ENCODE peak calls at places on chromosome 6, in ten cellular contexts. N is B cell; P is stimulated activated CD8-positive, alpha-beta memory T cell treated with anti-CD3 and anti-CD28 coated beads, Interleukin-2, amount 100 ng/mL, for 1 hour; W is psoas muscle; I is nephron progenitor cell; B is kidney tubule cell; V is central memory CD4-positive, alpha-beta T cell; C is EH; U is EL; H is stimulated activated CD4-positive, alpha-beta T cell treated with anti-CD3 and anti-CD28 coated beads, Interleukin-2, amount 100 ng/mL, for 48 hours. Y is an unnamed sample.

GRCh38 chr6:28866342-28867077 is 57.3 kb downstream of the TRIM27 start:
- DNase-seq in B (peak), C (peak), W (peak), U (peak), V (peak), I (peak), P (peak), N (peak), H (peak), Y (no peak)

GRCh38 chr6:11089695-11090094 is 3.9 kb upstream of the SMIM13 start:
- DNase-seq in P (no peak), B (no peak), W (no peak), H (no peak), N (no peak), C (no peak), V (no peak), I (no peak), U (no peak), Y (no peak)

GRCh38 chr6:26016326-26017275 is 54.0 kb downstream of the TRIM38 start:
- DNase-seq in N (no peak), I (no peak), P (no peak), U (peak), C (peak), V (no peak), W (peak), B (peak), H (no peak), Y (no peak)

GRCh38 chr6:153162172-153162571 is 31.1 kb upstream of the RGS17 start:
- DNase-seq in N (no peak), C (no peak), B (no peak), H (no peak), U (no peak), W (no peak), V (no peak), P (no peak), I (no peak), Y (no peak)

GRCh38 chr6:149028767-149029405 is 282.1 kb downstream of the UST start:
- DNase-seq in U (peak), V (peak), W (no peak), N (peak), I (peak), H (peak), P (no peak), B (peak), C (peak), Y (peak)

GRCh38 chr6:109561844-109562243 is 78.8 kb upstream of the ZBTB24 start:
- DNase-seq in W (no peak), P (no peak), H (no peak), I (no peak), C (no peak), N (no peak), V (no peak), U (no peak), B (no peak), Y (no peak)

GRCh38 chr6:26056583-26057350 is 30.5 kb upstream of the HFE start:
- DNase-seq in H (peak), B (no peak), U (peak), W (no peak), C (peak), P (no peak), V (no peak), N (peak), I (no peak), Y (no peak)

GRCh38 chr6:139271056-139271455 is 20.7 kb downstream of the TXLNB start:
- DNase-seq in W (no peak), I (no peak), B (peak), P (no peak), H (no peak), C (peak), N (peak), U (no peak), V (no peak), Y (no peak)

GRCh38 chr6:33126101-33126714 is 50.4 kb downstream of the HLA-DPB1 start:
- DNase-seq in W (peak), I (peak), V (peak), H (peak), C (peak), B (peak), P (peak), N (peak), U (peak), Y (no peak)

GRCh38 chr6:39114395-39114706 is 635 bp downstream of the SAYSD1 start:
- DNase-seq in H (no peak), C (no peak), N (no peak), P (no peak), V (no peak), B (no peak), W (no peak), I (no peak), U (no peak), Y (no peak)

Y was measured in iPS DF 6.9.